ENCODE peak calls at places on chromosomes 7 and 10, in four cellular contexts. One of them, this sample, is unnamed.

GRCh38 chr7:116799912-116800311 is 62.5 kb upstream of the CAPZA2 start:
- DNase-seq in MV-4-11: no peak
- DNase-seq in neuronal stem cell: no peak
- DNase-seq in non-pigmented ciliary epithelial cell: no peak
- DNase-seq in this sample: no peak

GRCh38 chr10:116272497-116273221 is at the start of gene GFRA1:
- DNase-seq in non-pigmented ciliary epithelial cell: no peak
- DNase-seq in neuronal stem cell: peak
- DNase-seq in MV-4-11: no peak
- DNase-seq in this sample: no peak

GRCh38 chr7:31146026-31146425 is 93.9 kb downstream of the ADCYAP1R1 start:
- DNase-seq in neuronal stem cell: no peak
- DNase-seq in MV-4-11: no peak
- DNase-seq in non-pigmented ciliary epithelial cell: no peak
- DNase-seq in this sample: no peak

GRCh38 chr7:95549818-95550529 is 46.3 kb downstream of the PDK4 start:
- DNase-seq in non-pigmented ciliary epithelial cell: peak
- DNase-seq in MV-4-11: peak
- DNase-seq in neuronal stem cell: no peak
- DNase-seq in this sample: peak

GRCh38 chr7:43302211-43302711 is 189.8 kb downstream of the HECW1 start:
- DNase-seq in MV-4-11: peak
- DNase-seq in non-pigmented ciliary epithelial cell: peak
- DNase-seq in neuronal stem cell: no peak
- DNase-seq in this sample: no peak

GRCh38 chr10:113518816-113519591 is 33.8 kb upstream of the HABP2 start:
- DNase-seq in non-pigmented ciliary epithelial cell: no peak
- DNase-seq in MV-4-11: no peak
- DNase-seq in neuronal stem cell: no peak
- DNase-seq in this sample: no peak

GRCh38 chr10:526651-527312 is 162.7 kb downstream of the DIP2C start:
- DNase-seq in MV-4-11: no peak
- DNase-seq in non-pigmented ciliary epithelial cell: no peak
- DNase-seq in neuronal stem cell: no peak
- DNase-seq in this sample: no peak

GRCh38 chr10:77819210-77820140 is 107.1 kb downstream of the DLG5 start:
- DNase-seq in non-pigmented ciliary epithelial cell: no peak
- DNase-seq in neuronal stem cell: no peak
- DNase-seq in MV-4-11: no peak
- DNase-seq in this sample: no peak

GRCh38 chr10:11539191-11539868 is 72.1 kb downstream of the USP6NL start:
- DNase-seq in MV-4-11: no peak
- DNase-seq in neuronal stem cell: no peak
- DNase-seq in non-pigmented ciliary epithelial cell: no peak
- DNase-seq in this sample: no peak

GRCh38 chr10:113539789-113540188 is 13.1 kb upstream of the HABP2 start:
- DNase-seq in MV-4-11: peak
- DNase-seq in neuronal stem cell: no peak
- DNase-seq in non-pigmented ciliary epithelial cell: no peak
- DNase-seq in this sample: no peak

GRCh38 chr10:22552888-22553378 is 161.4 kb downstream of the PIP4K2A start:
- DNase-seq in MV-4-11: no peak
- DNase-seq in non-pigmented ciliary epithelial cell: no peak
- DNase-seq in neuronal stem cell: no peak
- DNase-seq in this sample: no peak

GRCh38 chr7:40948239-40948638 is 754.7 kb downstream of the INHBA start:
- DNase-seq in neuronal stem cell: no peak
- DNase-seq in MV-4-11: no peak
- DNase-seq in non-pigmented ciliary epithelial cell: no peak
- DNase-seq in this sample: no peak

GRCh38 chr7:8435120-8435519 is 1.7 kb downstream of the NXPH1 start:
- DNase-seq in MV-4-11: no peak
- DNase-seq in neuronal stem cell: no peak
- DNase-seq in non-pigmented ciliary epithelial cell: no peak
- DNase-seq in this sample: no peak

GRCh38 chr7:155224116-155224811 is 73.4 kb upstream of the INSIG1 start:
- DNase-seq in non-pigmented ciliary epithelial cell: no peak
- DNase-seq in MV-4-11: no peak
- DNase-seq in neuronal stem cell: no peak
- DNase-seq in this sample: no peak

GRCh38 chr7:2530076-2530967 is 10.7 kb downstream of the LFNG start:
- DNase-seq in neuronal stem cell: no peak
- DNase-seq in non-pigmented ciliary epithelial cell: no peak
- DNase-seq in MV-4-11: peak
- DNase-seq in this sample: no peak

GRCh38 chr7:122803323-122803722 is 82.9 kb downstream of the CADPS2 start:
- DNase-seq in neuronal stem cell: peak
- DNase-seq in non-pigmented ciliary epithelial cell: no peak
- DNase-seq in MV-4-11: no peak
- DNase-seq in this sample: no peak

GRCh38 chr7:90552521-90552920 is 43.6 kb upstream of the CDK14 start:
- DNase-seq in neuronal stem cell: no peak
- DNase-seq in non-pigmented ciliary epithelial cell: no peak
- DNase-seq in MV-4-11: peak
- DNase-seq in this sample: no peak

GRCh38 chr10:112307631-112308502 is 24.7 kb downstream of the TECTB start:
- DNase-seq in neuronal stem cell: peak
- DNase-seq in MV-4-11: no peak
- DNase-seq in non-pigmented ciliary epithelial cell: peak
- DNase-seq in this sample: peak

GRCh38 chr7:143347950-143348349 is 14.6 kb downstream of the FAM131B start:
- DNase-seq in non-pigmented ciliary epithelial cell: no peak
- DNase-seq in MV-4-11: no peak
- DNase-seq in neuronal stem cell: no peak
- DNase-seq in this sample: no peak

GRCh38 chr7:52502281-52502680 is 533.2 kb upstream of the POM121L12 start:
- DNase-seq in MV-4-11: no peak
- DNase-seq in non-pigmented ciliary epithelial cell: no peak
- DNase-seq in neuronal stem cell: no peak
- DNase-seq in this sample: no peak

GRCh38 chr10:46235705-46236536 is 50.9 kb upstream of the ANTXRL start:
- DNase-seq in MV-4-11: no peak
- DNase-seq in non-pigmented ciliary epithelial cell: no peak
- DNase-seq in neuronal stem cell: no peak
- DNase-seq in this sample: no peak

GRCh38 chr10:59905066-59905734 is 1.2 kb downstream of the CCDC6 start:
- DNase-seq in MV-4-11: no peak
- DNase-seq in neuronal stem cell: no peak
- DNase-seq in non-pigmented ciliary epithelial cell: no peak
- DNase-seq in this sample: no peak

This sample was measured in NT2/D1.